ENCODE peak calls at places on chromosomes 13 and 19, in five cellular contexts. I is substantia nigra; A is GOT3; Z is M059J; W is stimulated activated naive CD8-positive, alpha-beta T cell treated with anti-CD3 and anti-CD28 coated beads, Interleukin-15, Interleukin-2, amounts not matched to agents 100 U/mL and 50 U/mL, for 24 hours. V is an unnamed sample.

GRCh38 chr19:2345794-2346663 is 14.0 kb upstream of the TMPRSS9 start:
- DNase-seq in I (no peak), A (no peak), Z (no peak), W (no peak), V (peak; percentile 51)

GRCh38 chr13:104011505-104012270 is 945.5 kb upstream of the SLC10A2 start:
- DNase-seq in I (no peak), A (no peak), Z (peak; percentile 79), W (no peak), V (peak; percentile 75)

GRCh38 chr13:53631511-53631910 is 602.9 kb downstream of the OLFM4 start:
- DNase-seq in I (no peak), A (no peak), Z (no peak), W (no peak), V (no peak)

GRCh38 chr13:99028890-99029289 is 51.0 kb upstream of the DOCK9 start:
- DNase-seq in I (no peak), A (no peak), Z (no peak), W (peak; percentile 53), V (no peak)

GRCh38 chr13:51549050-51549449 is 35.2 kb upstream of the WDFY2 start:
- DNase-seq in I (no peak), A (no peak), Z (no peak), W (no peak), V (no peak)

GRCh38 chr19:15629003-15629880 is 11.5 kb upstream of the CYP4F3 start:
- DNase-seq in I (peak; percentile 47), A (no peak), Z (peak; percentile 54), W (peak; percentile 91), V (peak; percentile 59)

GRCh38 chr19:42111384-42111783 is 20.9 kb downstream of the POU2F2 start:
- DNase-seq in I (no peak), A (no peak), Z (peak; percentile 80), W (no peak), V (peak; percentile 26)

GRCh38 chr13:77859450-77859849 is 59.2 kb downstream of the EDNRB start:
- DNase-seq in I (no peak), A (no peak), Z (peak; percentile 58), W (no peak), V (no peak)

GRCh38 chr13:42574435-42575311 is 721 bp downstream of the TNFSF11 start:
- DNase-seq in I (no peak), A (no peak), Z (no peak), W (peak; percentile 72), V (no peak)

GRCh38 chr13:75222031-75222430 is 259.9 kb downstream of the TBC1D4 start:
- DNase-seq in I (no peak), A (no peak), Z (no peak), W (no peak), V (peak; percentile 34)

GRCh38 chr13:45353895-45354294 is 12.9 kb upstream of the TPT1 start:
- DNase-seq in I (no peak), A (no peak), Z (no peak), W (no peak), V (no peak)

GRCh38 chr13:20035130-20035529 is 76.6 kb downstream of the ZMYM2 start:
- DNase-seq in I (no peak), A (no peak), Z (no peak), W (no peak), V (no peak)

GRCh38 chr19:49326165-49326704 is 1.2 kb upstream of the SLC6A16 start:
- DNase-seq in I (no peak), A (no peak), Z (no peak), W (no peak), V (no peak)

GRCh38 chr13:113834496-113835200 is 29.2 kb downstream of the GAS6 start:
- DNase-seq in I (no peak), A (no peak), Z (no peak), W (no peak), V (no peak)

GRCh38 chr19:15199652-15200574 is 882 bp downstream of the NOTCH3 start:
- DNase-seq in I (no peak), A (no peak), Z (no peak), W (no peak), V (peak; percentile 73)

GRCh38 chr19:591099-591958 is 1.6 kb downstream of the HCN2 start:
- DNase-seq in I (no peak), A (no peak), Z (no peak), W (no peak), V (peak; percentile 69)

GRCh38 chr19:34254552-34255432 is at the start of gene GARRE1:
- DNase-seq in I (peak; percentile 46), A (no peak), Z (peak; percentile 68), W (peak; percentile 56), V (peak; percentile 75)

GRCh38 chr13:113785051-113786010 is 26.3 kb downstream of the TMEM255B start:
- DNase-seq in I (no peak), A (peak; percentile 29), Z (peak; percentile 99), W (peak; percentile 38), V (peak; percentile 64)

GRCh38 chr19:868458-869244 is 9.2 kb downstream of the CFD start:
- DNase-seq in I (no peak), A (no peak), Z (no peak), W (no peak), V (no peak)

GRCh38 chr13:23074054-23074805 is 106.5 kb upstream of the SGCG start:
- DNase-seq in I (no peak), A (no peak), Z (no peak), W (no peak), V (no peak)

GRCh38 chr13:104024416-104025170 is 958.4 kb upstream of the SLC10A2 start:
- DNase-seq in I (no peak), A (no peak), Z (peak; percentile 87), W (no peak), V (peak; percentile 16)

GRCh38 chr13:86882107-86882506 is 789.1 kb upstream of the SLITRK5 start:
- DNase-seq in I (no peak), A (no peak), Z (no peak), W (no peak), V (no peak)

GRCh38 chr19:43674630-43674982 is 4.6 kb upstream of the PLAUR start:
- DNase-seq in I (no peak), A (no peak), Z (peak; percentile 50), W (no peak), V (no peak)

GRCh38 chr19:2552859-2553258 is 76.9 kb downstream of the GADD45B start:
- DNase-seq in I (peak; percentile 16), A (no peak), Z (peak; percentile 74), W (peak; percentile 53), V (no peak)

GRCh38 chr13:57627663-57628062 is 3.9 kb upstream of the PCDH17 start:
- DNase-seq in I (no peak), A (no peak), Z (peak; percentile 19), W (no peak), V (peak; percentile 56)

GRCh38 chr13:100210966-100211710 is 122.2 kb downstream of the PCCA start:
- DNase-seq in I (no peak), A (no peak), Z (no peak), W (no peak), V (peak; percentile 24)

GRCh38 chr13:29428310-29428991 is 167.0 kb downstream of the SLC7A1 start:
- DNase-seq in I (no peak), A (no peak), Z (peak; percentile 47), W (no peak), V (peak; percentile 35)

GRCh38 chr13:29868581-29868980 is 18.2 kb upstream of the UBL3 start:
- DNase-seq in I (no peak), A (no peak), Z (no peak), W (no peak), V (no peak)

GRCh38 chr13:39874331-39875055 is 219.0 kb downstream of the COG6 start:
- DNase-seq in I (no peak), A (no peak), Z (no peak), W (no peak), V (no peak)

GRCh38 chr13:100269837-100270236 is 180.9 kb downstream of the PCCA start:
- DNase-seq in I (peak; percentile 59), A (no peak), Z (peak; percentile 71), W (no peak), V (peak; percentile 70)

GRCh38 chr13:60351326-60351725 is 45.7 kb upstream of the TDRD3 start:
- DNase-seq in I (no peak), A (no peak), Z (peak; percentile 64), W (no peak), V (peak; percentile 79)